ENCODE peak calls at places on chromosomes 16 and 17, in seven cellular contexts. I, V, O, K, C, B and W are unnamed samples.

GRCh38 chr16:228151-228855 is 946 bp downstream of the LUC7L start:
- DNase-seq in C (no peak), B (peak), K (peak), I (no peak), V (no peak), O (peak), W (no peak)

GRCh38 chr17:44501866-44502265 is 1.3 kb downstream of the GPATCH8 start:
- DNase-seq in I (no peak), V (no peak), O (no peak), K (peak), B (no peak), C (no peak), W (no peak)

GRCh38 chr16:57757326-57757786 is 21.8 kb downstream of the KATNB1 start:
- DNase-seq in B (peak), I (peak), V (peak), O (peak), C (peak), K (peak), W (peak)

GRCh38 chr17:50591338-50591737 is 30.8 kb downstream of the CACNA1G start:
- DNase-seq in C (no peak), B (no peak), I (no peak), K (no peak), V (no peak), O (no peak), W (no peak)

GRCh38 chr16:27237229-27238015 is 31.1 kb downstream of the NSMCE1 start:
- DNase-seq in V (no peak), K (no peak), I (peak), O (no peak), C (no peak), B (peak), W (no peak)

GRCh38 chr16:89507834-89508590 is at the start of gene SPG7:
- DNase-seq in O (peak), V (peak), K (peak), C (peak), B (peak), I (peak), W (peak)

GRCh38 chr17:49508061-49508865 is 13.2 kb downstream of the NGFR start:
- DNase-seq in B (peak), V (no peak), I (peak), O (no peak), K (peak), C (peak), W (no peak)

GRCh38 chr16:57799619-57800212 is 2.6 kb downstream of the KIFC3 start:
- DNase-seq in B (no peak), I (no peak), V (no peak), O (no peak), K (no peak), C (no peak), W (no peak)

GRCh38 chr17:52604105-52604504 is 445.6 kb upstream of the CA10 start:
- DNase-seq in B (no peak), K (no peak), I (no peak), O (no peak), C (no peak), V (no peak), W (no peak)

GRCh38 chr16:24771132-24771778 is 41.8 kb downstream of the TNRC6A start:
- DNase-seq in V (no peak), C (no peak), I (peak), O (no peak), B (no peak), K (peak), W (no peak)

GRCh38 chr17:32320847-32321246 is 21.1 kb downstream of the C17orf75 start:
- DNase-seq in V (no peak), C (no peak), O (no peak), I (no peak), K (no peak), B (no peak), W (no peak)

DNA sequence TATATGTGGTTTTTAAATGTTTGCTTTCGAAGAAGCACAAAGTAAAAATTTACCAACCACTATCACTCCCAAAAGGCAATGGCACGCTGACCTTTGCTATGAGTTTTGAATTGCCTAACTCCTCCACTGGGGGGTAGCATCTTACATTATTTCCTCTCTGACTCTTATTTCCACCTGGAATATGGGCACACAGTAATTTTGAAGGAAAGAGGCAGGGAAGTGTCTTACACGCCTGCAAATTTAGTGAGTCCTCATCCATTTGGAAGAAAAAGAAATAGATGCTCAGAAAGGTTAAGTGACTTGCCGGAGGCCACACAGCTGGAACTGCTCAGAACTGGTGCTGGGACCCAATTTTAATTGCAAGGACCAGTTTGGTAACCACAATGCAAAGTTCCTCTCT is 29.9 kb upstream of the IRX6 start:
- DNase-seq in C (no peak), K (no peak), V (no peak), B (peak), I (no peak), O (no peak), W (no peak)
- TF ChIP-seq CTCF in C (no peak), K (no peak), V (no peak), B (peak), I (no peak), O (no peak), W (peak)

DNA sequence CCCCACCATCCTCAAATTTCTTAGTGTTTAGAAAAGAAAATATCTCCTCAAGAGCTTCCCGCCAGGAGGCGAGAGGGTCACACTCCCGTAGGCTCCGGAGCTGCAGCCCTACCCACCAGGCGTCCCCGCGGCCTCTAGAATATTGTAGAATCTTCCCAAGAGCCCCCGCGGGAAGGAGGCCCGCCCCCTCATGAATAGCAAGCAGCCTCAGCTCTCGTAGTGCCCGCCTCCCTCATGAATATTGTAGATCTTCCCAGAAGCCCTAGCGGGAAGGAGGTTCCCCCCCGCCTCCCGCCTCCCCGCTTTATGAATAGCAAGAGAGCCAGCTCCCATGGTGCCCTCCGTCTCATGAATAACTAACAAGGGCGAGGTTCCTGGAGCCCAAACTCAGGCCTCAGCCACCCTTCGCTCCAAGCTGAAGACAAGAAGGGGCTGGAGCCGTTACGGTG is at the start of gene FBXO47:
- DNase-seq in C (peak), V (peak), I (peak), K (peak), O (no peak), B (peak), W (peak)
- TF ChIP-seq CTCF in C (no peak), V (no peak), I (peak), K (peak), O (no peak), B (no peak), W (no peak)

GRCh38 chr16:66946974-66947301 is 11.6 kb downstream of the CES2 start:
- DNase-seq in O (no peak), I (no peak), B (no peak), V (no peak), K (no peak), C (no peak), W (no peak)
- TF ChIP-seq CTCF in O (no peak), I (no peak), B (no peak), V (no peak), K (no peak), C (no peak), W (no peak)

GRCh38 chr17:1485311-1485747 is 7.2 kb downstream of the MYO1C start:
- DNase-seq in O (no peak), V (peak), K (peak), C (peak), I (no peak), B (peak), W (peak)

GRCh38 chr17:1482686-1483445 is 9.6 kb downstream of the MYO1C start:
- DNase-seq in C (no peak), K (no peak), V (no peak), B (peak), O (no peak), I (no peak), W (no peak)

GRCh38 chr17:1484060-1484535 is 8.4 kb downstream of the MYO1C start:
- DNase-seq in B (peak), O (no peak), C (peak), I (no peak), V (no peak), K (no peak), W (no peak)

GRCh38 chr17:1485748-1486376 is 6.6 kb downstream of the MYO1C start:
- DNase-seq in K (peak), C (peak), V (peak), I (peak), B (peak), O (peak), W (no peak)

GRCh38 chr17:1484586-1485310 is 7.7 kb downstream of the MYO1C start:
- DNase-seq in I (no peak), K (peak), C (peak), B (peak), V (peak), O (peak), W (peak)
- TF ChIP-seq CTCF in I (no peak), K (peak), C (no peak), B (peak), V (peak), O (no peak), W (peak)

GRCh38 chr17:65278050-65278819 is 141.1 kb downstream of the RGS9 start:
- DNase-seq in V (peak), O (no peak), K (peak), I (peak), B (peak), C (peak), W (peak)
- TF ChIP-seq CTCF in V (peak), O (peak), K (peak), I (peak), B (peak), C (peak), W (peak)

GRCh38 chr17:81821147-81821546 is 11.9 kb downstream of the MCRIP1 start:
- DNase-seq in K (no peak), I (no peak), O (no peak), C (no peak), V (no peak), B (no peak), W (no peak)

GRCh38 chr17:81822996-81823799 is 9.9 kb downstream of the MCRIP1 start:
- DNase-seq in O (no peak), I (no peak), V (no peak), K (no peak), B (no peak), C (no peak), W (no peak)

GRCh38 chr17:81822312-81822637 is 10.8 kb downstream of the MCRIP1 start:
- DNase-seq in I (no peak), V (no peak), O (no peak), B (no peak), K (no peak), C (no peak), W (no peak)

GRCh38 chr17:81819648-81820171 is 13.4 kb downstream of the MCRIP1 start:
- DNase-seq in C (no peak), V (no peak), B (peak), I (no peak), K (no peak), O (no peak), W (no peak)

GRCh38 chr17:81821603-81822311 is 11.3 kb downstream of the MCRIP1 start:
- DNase-seq in I (peak), B (peak), K (peak), V (peak), O (no peak), C (peak), W (peak)
- TF ChIP-seq CTCF in I (peak), B (peak), K (peak), V (no peak), O (peak), C (peak), W (peak)

GRCh38 chr16:10663146-10663545 is 31.6 kb downstream of the TEKT5 start:
- DNase-seq in B (no peak), V (no peak), K (no peak), I (no peak), C (no peak), O (no peak), W (no peak)

GRCh38 chr16:10661737-10662136 is 33.0 kb downstream of the TEKT5 start:
- DNase-seq in K (no peak), B (no peak), C (no peak), O (no peak), I (no peak), V (no peak), W (no peak)

GRCh38 chr16:10662212-10662611 is 32.5 kb downstream of the TEKT5 start:
- DNase-seq in I (no peak), K (no peak), C (no peak), V (no peak), B (no peak), O (peak), W (no peak)

GRCh38 chr16:10658943-10659342 is 35.8 kb downstream of the TEKT5 start:
- DNase-seq in B (no peak), V (no peak), K (no peak), O (no peak), C (no peak), I (no peak), W (no peak)

GRCh38 chr16:10661236-10661635 is 33.5 kb downstream of the TEKT5 start:
- DNase-seq in I (no peak), K (no peak), V (no peak), O (no peak), B (no peak), C (no peak), W (no peak)
- TF ChIP-seq CTCF in I (no peak), K (no peak), V (no peak), O (no peak), B (no peak), C (no peak), W (no peak)